ENCODE peak calls at places on chromosomes 4 and X, in ten cellular contexts. F, Y, P, D, K, U, B, G, X and I are unnamed samples.

GRCh38 chrX:24982306-24982965 is 33.3 kb downstream of the ARX start:
- DNase-seq in F (no peak), Y (peak; percentile 56), B (no peak), X (no peak), P (no peak), K (no peak), G (no peak), D (no peak), U (no peak), I (peak; percentile 35)

GRCh38 chr4:81508786-81509574 is 37.3 kb upstream of the RASGEF1B start:
- DNase-seq in X (no peak), B (no peak), F (no peak), U (no peak), G (no peak), D (no peak), Y (no peak), K (no peak), P (no peak), I (no peak)

GRCh38 chr4:20020049-20020448 is 231.7 kb upstream of the SLIT2 start:
- DNase-seq in B (no peak), U (no peak), D (no peak), K (no peak), F (no peak), P (no peak), Y (no peak), G (no peak), X (no peak), I (no peak)

GRCh38 chrX:124216396-124217124 is 115.9 kb upstream of the TEX13D start:
- DNase-seq in K (peak; percentile 82), B (no peak), U (no peak), X (no peak), G (no peak), D (no peak), P (no peak), Y (no peak), F (no peak), I (no peak)

GRCh38 chr4:8781641-8782040 is 90.0 kb downstream of the HMX1 start:
- DNase-seq in U (no peak), F (no peak), G (no peak), K (no peak), D (no peak), P (no peak), Y (no peak), B (no peak), X (no peak), I (no peak)

GRCh38 chr4:24984602-24985532 is 45.9 kb downstream of the LGI2 start:
- DNase-seq in B (no peak), U (no peak), D (no peak), G (no peak), F (no peak), Y (no peak), X (no peak), P (no peak), K (no peak), I (no peak)

GRCh38 chr4:156794863-156795262 is 176.7 kb downstream of the PDGFC start:
- DNase-seq in D (no peak), K (peak; percentile 12), U (no peak), P (no peak), G (no peak), Y (no peak), B (no peak), F (no peak), X (no peak), I (no peak)

GRCh38 chrX:10041383-10041782 is 74.2 kb downstream of the CLDN34 start:
- DNase-seq in B (no peak), G (no peak), P (no peak), D (no peak), X (no peak), Y (peak; percentile 75), F (no peak), U (no peak), K (no peak), I (peak; percentile 36)

GRCh38 chrX:134685662-134686061 is 27.4 kb upstream of the PLAC1 start:
- DNase-seq in Y (no peak), B (no peak), P (no peak), K (no peak), U (no peak), G (no peak), X (no peak), F (no peak), D (no peak), I (peak; percentile 24)

GRCh38 chr4:61666248-61666647 is 466.1 kb downstream of the ADGRL3 start:
- DNase-seq in G (no peak), Y (peak; percentile 61), D (no peak), U (no peak), F (no peak), X (no peak), P (no peak), B (no peak), K (no peak), I (no peak)

GRCh38 chr4:167767281-167767680 is 325.1 kb upstream of the ANXA10 start:
- DNase-seq in B (no peak), U (no peak), P (no peak), Y (no peak), F (no peak), D (no peak), X (no peak), K (no peak), G (no peak), I (no peak)

GRCh38 chr4:70269674-70270073 is 27.3 kb downstream of the CSN3 start:
- DNase-seq in U (no peak), F (no peak), B (no peak), D (no peak), K (no peak), G (no peak), X (no peak), Y (no peak), P (no peak), I (peak; percentile 4)

GRCh38 chr4:74181225-74181624 is 23.3 kb downstream of the MTHFD2L start:
- DNase-seq in U (no peak), B (no peak), G (no peak), X (no peak), Y (peak; percentile 25), F (no peak), K (no peak), D (no peak), P (no peak), I (peak; percentile 87)

GRCh38 chrX:1491851-1492349 is 39.2 kb upstream of the ASMTL start:
- DNase-seq in D (no peak), U (no peak), P (no peak), B (no peak), X (peak; percentile 67), F (peak; percentile 63), Y (no peak), G (no peak), K (peak; percentile 81), I (peak; percentile 14)

GRCh38 chr4:183797041-183797444 is 108.1 kb upstream of the STOX2 start:
- DNase-seq in X (no peak), G (no peak), F (no peak), Y (peak; percentile 62), B (no peak), U (no peak), K (no peak), P (no peak), D (no peak), I (no peak)

GRCh38 chr4:119501740-119502139 is 126.9 kb downstream of the PDE5A start:
- DNase-seq in Y (no peak), K (no peak), G (no peak), P (no peak), X (no peak), F (no peak), B (no peak), D (no peak), U (no peak), I (no peak)

GRCh38 chr4:164807611-164808010 is 53.7 kb downstream of the SMIM31 start:
- DNase-seq in K (no peak), P (no peak), G (no peak), U (no peak), D (no peak), F (no peak), B (no peak), X (no peak), Y (peak; percentile 70), I (no peak)

GRCh38 chr4:52143815-52144214 is 92.7 kb downstream of the SPATA18 start:
- DNase-seq in D (no peak), G (no peak), F (no peak), K (no peak), Y (no peak), X (no peak), U (no peak), B (no peak), P (no peak), I (no peak)

GRCh38 chr4:822361-823092 is 3.4 kb downstream of the CPLX1 start:
- DNase-seq in G (no peak), X (no peak), F (no peak), U (no peak), K (no peak), B (no peak), P (no peak), Y (no peak), D (no peak), I (no peak)

GRCh38 chrX:15320297-15320696 is 4.9 kb upstream of the ASB11 start:
- DNase-seq in F (no peak), D (no peak), B (no peak), K (no peak), X (no peak), U (no peak), Y (no peak), G (no peak), P (no peak), I (no peak)

GRCh38 chrX:91122141-91122540 is 312.5 kb upstream of the PABPC5 start:
- DNase-seq in U (no peak), X (no peak), G (no peak), D (no peak), F (no peak), K (no peak), Y (no peak), P (no peak), B (no peak), I (no peak)

GRCh38 chrX:110563276-110563675 is 204.6 kb downstream of the RTL9 start:
- DNase-seq in X (no peak), G (no peak), Y (peak; percentile 73), B (no peak), U (no peak), D (no peak), F (no peak), K (no peak), P (no peak), I (peak; percentile 66)